ENCODE peak calls at places on chromosomes 7 and 10, in nine cellular contexts. V is ascending aorta, Z is heart left ventricle, F is sigmoid colon, D is left lung, E is AG04450, Y is SK-N-SH, C is fibroblast of lung, L is GM23338. W is an unnamed sample.
A peak's percentile ranks its signal among the peaks of the same experiment; 100 is the strongest.

GRCh38 chr10:132836832-132837540 is 51.0 kb upstream of the NKX6-2 start:
- DNase-seq in E (no peak), Y (peak; percentile 94), C (peak; percentile 2), F (peak; percentile 60), L (peak; percentile 73), V (peak; percentile 54), Z (no peak), D (peak; percentile 85), W (peak; percentile 41)

GRCh38 chr10:3265081-3265480 is 92.5 kb upstream of the PITRM1 start:
- DNase-seq in L (no peak), V (no peak), Y (peak; percentile 38), F (peak; percentile 37), E (no peak), C (peak; percentile 68), Z (no peak), D (no peak), W (no peak)

GRCh38 chr7:121624922-121625321 is 228.8 kb upstream of the FAM3C start:
- DNase-seq in L (no peak), Y (no peak), C (peak; percentile 43), D (no peak), F (peak; percentile 64), V (no peak), E (no peak), Z (peak; percentile 59), W (peak; percentile 25)

GRCh38 chr7:25707733-25708132 is 444.3 kb upstream of the NFE2L3 start:
- DNase-seq in C (peak; percentile 4), Y (peak; percentile 53), D (no peak), Z (no peak), V (no peak), F (no peak), E (no peak), L (no peak), W (no peak)

GRCh38 chr10:11205026-11205772 is 187.5 kb downstream of the CELF2 start:
- DNase-seq in C (peak; percentile 24), E (no peak), F (no peak), L (no peak), Z (no peak), D (no peak), Y (no peak), V (no peak), W (no peak)

GRCh38 chr10:11234857-11235640 is 217.4 kb downstream of the CELF2 start:
- DNase-seq in L (no peak), Z (no peak), E (no peak), F (no peak), V (no peak), C (peak; percentile 6), Y (no peak), D (no peak), W (no peak)

GRCh38 chr10:17273403-17273802 is 45.4 kb downstream of the VIM start:
- DNase-seq in D (no peak), C (peak; percentile 78), V (no peak), F (no peak), Y (no peak), L (no peak), E (no peak), Z (no peak), W (no peak)

GRCh38 chr7:140475747-140476333 is 3.5 kb downstream of the MKRN1 start:
- DNase-seq in C (peak; percentile 21), V (no peak), D (no peak), E (peak; percentile 8), L (peak; percentile 82), F (peak; percentile 57), Y (peak; percentile 70), Z (no peak), W (peak; percentile 46)

GRCh38 chr7:50697686-50698085 is 85.0 kb downstream of the GRB10 start:
- DNase-seq in C (no peak), Y (no peak), V (no peak), D (no peak), F (peak; percentile 92), E (no peak), L (no peak), Z (no peak), W (no peak)

GRCh38 chr10:66836057-66836456 is 89.8 kb upstream of the LRRTM3 start:
- DNase-seq in C (peak; percentile 92), E (peak; percentile 37), L (no peak), Z (no peak), D (no peak), V (no peak), F (no peak), Y (no peak), W (no peak)

GRCh38 chr7:77420438-77420837 is 4.3 kb upstream of the GSAP start:
- DNase-seq in L (no peak), Y (no peak), C (no peak), V (no peak), F (no peak), Z (no peak), D (no peak), E (no peak), W (no peak)

GRCh38 chr10:79127151-79127961 is 58.6 kb downstream of the ZMIZ1 start:
- DNase-seq in F (peak; percentile 90), V (peak; percentile 78), C (peak; percentile 85), D (peak; percentile 93), Y (no peak), Z (peak; percentile 84), E (no peak), L (peak; percentile 57), W (peak; percentile 96)

GRCh38 chr10:70347321-70347720 is 35.1 kb downstream of the LRRC20 start:
- DNase-seq in E (no peak), C (no peak), V (no peak), L (no peak), Y (no peak), D (no peak), F (peak; percentile 38), Z (peak; percentile 17), W (no peak)

DNA sequence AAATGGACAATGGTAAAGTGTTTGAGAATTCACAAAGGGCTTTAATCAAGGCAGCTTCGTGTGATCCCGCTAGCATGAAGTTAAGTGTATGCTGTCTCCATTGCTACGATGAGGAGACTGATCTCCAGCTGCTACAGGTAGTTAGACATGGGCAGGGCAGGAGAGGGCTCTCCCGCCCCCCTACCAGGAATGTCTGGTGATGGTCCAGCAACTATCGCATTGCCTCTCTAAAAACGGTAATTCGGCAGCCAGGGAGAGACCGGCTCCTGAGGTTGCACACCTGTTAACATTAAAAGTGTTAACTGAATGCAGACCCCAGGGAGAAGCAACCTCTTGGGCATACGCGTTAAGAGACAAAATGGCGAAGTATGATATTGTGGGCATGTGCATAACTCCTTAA is 37.9 kb downstream of the SVIL start:
- DNase-seq in E (no peak), Z (no peak), Y (no peak), D (no peak), F (no peak), C (no peak), L (no peak), V (no peak), W (no peak)
- H3K27ac ChIP-seq in E (no peak overlapping the region), Z (peak overlapping the region; percentile 28), Y (no peak overlapping the region), D (no peak overlapping the region), F (peak overlapping the region; percentile 82), C (no peak overlapping the region), L (no peak overlapping the region), V (peak overlapping the region; percentile 79), W (no peak overlapping the region)

DNA sequence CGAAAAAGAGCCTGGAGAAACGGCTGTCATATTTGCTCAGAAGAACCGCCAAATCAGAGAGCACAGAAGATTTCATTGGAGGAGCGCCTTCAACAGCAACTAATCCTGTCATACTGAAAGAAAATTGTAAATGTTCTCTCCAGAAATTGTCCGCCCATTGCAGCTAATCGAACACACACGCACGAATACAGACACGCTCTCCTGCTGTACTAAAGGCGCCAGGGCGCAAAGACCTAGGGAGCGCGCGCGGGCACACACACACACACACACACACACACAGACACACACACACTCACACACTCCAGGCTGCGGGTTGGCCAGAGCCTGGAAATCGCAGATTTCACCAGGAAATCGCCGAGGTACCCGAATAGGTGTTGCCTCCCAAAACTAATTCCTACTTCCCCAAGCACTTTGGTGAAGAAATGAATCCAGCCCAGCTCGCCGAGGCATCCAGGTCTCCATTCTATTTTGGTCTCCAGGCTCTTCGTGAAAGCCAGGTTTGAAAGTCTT is at the start of gene CHRM2:
- DNase-seq in V (no peak), D (peak; percentile 54), C (peak; percentile 74), Y (peak; percentile 55), Z (peak; percentile 41), E (peak; percentile 50), F (peak; percentile 64), L (peak; percentile 44), W (peak; percentile 36)
- H3K4me3 ChIP-seq in V (peak within 1 kb of the TSS; percentile 28), D (peak within 1 kb of the TSS; percentile 26), C (peak within 1 kb of the TSS; percentile 59), Y (peak within 1 kb of the TSS; percentile 47), Z (peak within 1 kb of the TSS; percentile 81), E (peak within 1 kb of the TSS; percentile 87), F (peak within 1 kb of the TSS; percentile 84), L (peak within 1 kb of the TSS; percentile 76), W (no peak within 1 kb of the TSS)

DNA sequence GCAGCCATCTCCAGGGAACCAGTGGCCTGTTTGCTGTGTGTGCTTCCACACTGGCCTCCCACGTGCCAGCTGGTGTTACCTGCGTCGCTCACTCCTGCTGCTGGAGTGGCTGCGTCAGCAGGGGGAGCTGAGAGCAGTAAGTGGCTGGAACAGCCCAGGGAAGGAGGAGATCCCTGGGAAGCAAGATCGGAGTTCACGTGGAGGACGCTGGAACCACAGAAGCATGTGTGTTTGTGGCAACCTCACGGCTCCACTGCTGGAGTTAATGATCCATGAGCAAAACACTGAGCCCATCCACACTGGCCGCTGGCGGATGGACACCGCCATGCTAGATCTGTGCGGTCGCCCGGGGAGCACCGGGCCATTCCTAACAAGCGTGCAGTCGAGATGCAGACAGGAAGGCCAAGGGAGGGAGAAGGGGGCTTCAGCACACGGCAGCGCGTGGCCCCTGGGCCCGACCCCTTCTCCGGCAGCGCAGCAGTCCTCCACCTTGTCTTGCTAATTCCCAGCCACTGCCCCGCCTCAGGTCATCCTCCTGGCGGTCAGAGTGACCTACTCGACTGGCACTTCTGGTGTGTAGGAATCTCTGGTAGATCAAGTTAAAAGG is 68.5 kb upstream of the EEPD1 start:
- DNase-seq in V (peak; percentile 59), L (peak; percentile 76), Z (peak; percentile 47), E (no peak), D (no peak), F (peak; percentile 72), Y (peak; percentile 60), C (peak; percentile 77), W (peak; percentile 78)
- TF ChIP-seq CTCF in V (no peak), L (peak; percentile 40), Z (peak; percentile 15), E (peak; percentile 50), D (no peak), F (no peak), Y (peak; percentile 43), C (peak; percentile 17), W (peak; percentile 26)

GRCh38 chr7:155377837-155378579 is 79.9 kb upstream of the EN2 start:
- DNase-seq in Z (no peak), Y (peak; percentile 73), D (peak; percentile 84), V (no peak), C (peak; percentile 38), E (no peak), L (peak; percentile 57), F (no peak), W (no peak)

GRCh38 chr7:155380221-155380861 is 77.6 kb upstream of the EN2 start:
- DNase-seq in D (peak; percentile 87), L (peak; percentile 93), Z (peak; percentile 68), E (peak; percentile 18), F (peak; percentile 76), V (peak; percentile 74), C (peak; percentile 52), Y (peak; percentile 95), W (peak; percentile 79)

GRCh38 chr7:155378580-155378934 is 79.4 kb upstream of the EN2 start:
- DNase-seq in C (no peak), D (peak; percentile 13), Y (no peak), Z (no peak), V (no peak), E (no peak), F (no peak), L (no peak), W (no peak)

GRCh38 chr7:155377071-155377836 is 79.6 kb downstream of the INSIG1 start:
- DNase-seq in E (no peak), D (peak; percentile 21), F (no peak), V (no peak), Z (no peak), L (no peak), C (no peak), Y (no peak), W (no peak)

GRCh38 chr7:155378959-155379871 is 78.7 kb upstream of the EN2 start:
- DNase-seq in E (no peak), F (no peak), Y (no peak), D (no peak), V (no peak), Z (no peak), L (peak; percentile 43), C (no peak), W (no peak)
- H3K27ac ChIP-seq in E (no peak overlapping the region), F (no peak overlapping the region), Y (no peak overlapping the region), D (no peak overlapping the region), V (no peak overlapping the region), Z (no peak overlapping the region), L (no peak overlapping the region), C (no peak overlapping the region), W (no peak overlapping the region)

W was measured in pancreas.